ENCODE peak calls at places on chromosome 20, in four cellular contexts. X is heart right ventricle, S is body of pancreas, H is fibroblast of mammary gland. N is an unnamed sample.

GRCh38 chr20:46215913-46216707 is 92.2 kb downstream of the CDH22 start:
- DNase-seq in X (peak), S (no peak), H (no peak), N (peak)

GRCh38 chr20:35311409-35311808 is 19.2 kb upstream of the FAM83C start:
- DNase-seq in X (no peak), S (no peak), H (peak), N (no peak)

GRCh38 chr20:21232546-21233280 is 70.4 kb upstream of the XRN2 start:
- DNase-seq in X (no peak), S (no peak), H (no peak), N (no peak)

GRCh38 chr20:40232288-40232687 is 456.7 kb downstream of the MAFB start:
- DNase-seq in X (no peak), S (no peak), H (peak), N (no peak)

GRCh38 chr20:64140956-64141355 is 23.3 kb upstream of the MYT1 start:
- DNase-seq in X (no peak), S (no peak), H (no peak), N (peak)

GRCh38 chr20:62774076-62774714 is 22.1 kb upstream of the MRGBP start:
- DNase-seq in X (no peak), S (no peak), H (no peak), N (no peak)

GRCh38 chr20:1965520-1966278 is 28.2 kb downstream of the PDYN start:
- DNase-seq in X (peak), S (peak), H (peak), N (peak)

GRCh38 chr20:53940883-53941546 is 129.4 kb downstream of the BCAS1 start:
- DNase-seq in X (peak), S (no peak), H (peak), N (no peak)

GRCh38 chr20:33703498-33704137 is 16.5 kb downstream of the PXMP4 start:
- DNase-seq in X (no peak), S (no peak), H (no peak), N (no peak)

GRCh38 chr20:34062651-34063482 is 49.2 kb downstream of the EIF2S2 start:
- DNase-seq in X (no peak), S (no peak), H (peak), N (no peak)

GRCh38 chr20:23368316-23369110 is 6.5 kb downstream of the GZF1 start:
- DNase-seq in X (no peak), S (no peak), H (peak), N (no peak)

GRCh38 chr20:7346562-7346961 is 579.1 kb downstream of the BMP2 start:
- DNase-seq in X (no peak), S (no peak), H (peak), N (no peak)

GRCh38 chr20:8205996-8206395 is 73.9 kb downstream of the PLCB1 start:
- DNase-seq in X (no peak), S (no peak), H (no peak), N (no peak)

GRCh38 chr20:33569290-33570094 is 79.6 kb downstream of the CBFA2T2 start:
- DNase-seq in X (no peak), S (no peak), H (no peak), N (no peak)

GRCh38 chr20:41510847-41511453 is 107.2 kb downstream of the CHD6 start:
- DNase-seq in X (no peak), S (no peak), H (no peak), N (no peak)
- TF ChIP-seq CTCF in X (no peak), S (no peak), H (no peak), N (no peak)

GRCh38 chr20:38339993-38340392 is 6.3 kb upstream of the LBP start:
- DNase-seq in X (no peak), S (no peak), H (no peak), N (no peak)

GRCh38 chr20:38342196-38342595 is 4.1 kb upstream of the LBP start:
- DNase-seq in X (no peak), S (no peak), H (no peak), N (no peak)

GRCh38 chr20:38340693-38341092 is 5.6 kb upstream of the LBP start:
- DNase-seq in X (no peak), S (no peak), H (no peak), N (no peak)

GRCh38 chr20:38337561-38338140 is 8.6 kb upstream of the LBP start:
- DNase-seq in X (no peak), S (no peak), H (peak), N (peak)

DNA sequence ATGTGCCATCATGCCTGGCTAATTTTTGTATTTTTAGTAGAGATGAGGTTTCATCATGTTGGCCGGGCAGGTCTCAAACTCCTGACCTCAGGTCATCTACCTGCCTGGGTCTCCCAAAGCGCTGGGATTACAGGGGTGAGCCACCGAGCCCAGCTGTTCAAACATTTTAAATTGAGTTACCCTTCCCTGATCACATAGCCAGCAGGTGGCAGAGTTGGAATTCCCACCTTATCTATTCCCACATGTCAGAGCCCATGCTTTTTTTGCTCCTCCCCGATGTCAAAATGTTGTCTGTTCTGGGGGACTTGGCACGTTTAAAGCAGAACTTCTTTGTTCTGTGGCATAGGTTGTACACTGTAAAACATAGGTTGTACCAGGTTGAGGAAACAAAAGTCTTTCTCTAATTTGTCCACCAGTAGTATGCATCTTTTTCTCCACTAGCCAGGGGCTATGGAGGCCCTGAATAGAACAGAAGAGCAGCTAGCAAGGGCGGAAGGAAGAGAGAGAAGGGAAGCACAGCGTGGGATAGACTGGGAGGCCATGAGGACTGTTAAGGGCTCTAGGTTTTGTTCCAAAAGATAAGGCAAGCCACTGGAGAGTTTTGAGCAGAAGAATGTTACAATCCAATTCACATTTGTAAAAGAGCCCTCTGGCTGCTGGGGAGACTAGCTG is 7.3 kb upstream of the LBP start:
- DNase-seq in X (no peak), S (no peak), H (peak), N (no peak)
- TF ChIP-seq CTCF in X (no peak), S (no peak), H (peak), N (no peak)

GRCh38 chr20:52012093-52012492 is 179.5 kb downstream of the ZFP64 start:
- DNase-seq in X (no peak), S (no peak), H (peak), N (no peak)

GRCh38 chr20:52011093-52011492 is 180.5 kb downstream of the ZFP64 start:
- DNase-seq in X (no peak), S (no peak), H (no peak), N (no peak)

GRCh38 chr20:52008874-52009273 is 182.7 kb downstream of the ZFP64 start:
- DNase-seq in X (no peak), S (no peak), H (no peak), N (no peak)

GRCh38 chr20:52015155-52015554 is 176.4 kb downstream of the ZFP64 start:
- DNase-seq in X (no peak), S (no peak), H (no peak), N (no peak)

DNA sequence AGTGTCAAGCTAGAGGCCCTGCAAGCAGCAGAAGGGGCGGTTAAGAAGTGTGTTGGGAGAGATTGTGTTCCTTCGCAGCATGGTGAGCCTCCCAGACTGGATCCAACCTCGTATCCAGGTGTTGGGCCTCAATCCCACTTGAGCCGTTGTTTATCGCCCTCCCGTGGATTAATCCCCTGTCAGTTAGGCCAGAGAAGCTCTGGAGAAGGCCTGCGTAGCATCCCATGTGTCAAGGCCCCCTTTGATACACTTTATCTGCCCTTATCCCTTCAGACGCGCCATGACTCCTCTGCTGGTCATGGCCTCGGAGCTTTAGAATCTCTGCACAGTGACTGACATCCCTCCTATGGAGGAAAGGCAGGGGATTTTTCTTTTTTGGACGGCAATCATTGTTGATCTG is 181.0 kb downstream of the ZFP64 start:
- DNase-seq in X (no peak), S (no peak), H (no peak), N (no peak)
- TF ChIP-seq CTCF in X (no peak), S (no peak), H (no peak), N (no peak)

DNA sequence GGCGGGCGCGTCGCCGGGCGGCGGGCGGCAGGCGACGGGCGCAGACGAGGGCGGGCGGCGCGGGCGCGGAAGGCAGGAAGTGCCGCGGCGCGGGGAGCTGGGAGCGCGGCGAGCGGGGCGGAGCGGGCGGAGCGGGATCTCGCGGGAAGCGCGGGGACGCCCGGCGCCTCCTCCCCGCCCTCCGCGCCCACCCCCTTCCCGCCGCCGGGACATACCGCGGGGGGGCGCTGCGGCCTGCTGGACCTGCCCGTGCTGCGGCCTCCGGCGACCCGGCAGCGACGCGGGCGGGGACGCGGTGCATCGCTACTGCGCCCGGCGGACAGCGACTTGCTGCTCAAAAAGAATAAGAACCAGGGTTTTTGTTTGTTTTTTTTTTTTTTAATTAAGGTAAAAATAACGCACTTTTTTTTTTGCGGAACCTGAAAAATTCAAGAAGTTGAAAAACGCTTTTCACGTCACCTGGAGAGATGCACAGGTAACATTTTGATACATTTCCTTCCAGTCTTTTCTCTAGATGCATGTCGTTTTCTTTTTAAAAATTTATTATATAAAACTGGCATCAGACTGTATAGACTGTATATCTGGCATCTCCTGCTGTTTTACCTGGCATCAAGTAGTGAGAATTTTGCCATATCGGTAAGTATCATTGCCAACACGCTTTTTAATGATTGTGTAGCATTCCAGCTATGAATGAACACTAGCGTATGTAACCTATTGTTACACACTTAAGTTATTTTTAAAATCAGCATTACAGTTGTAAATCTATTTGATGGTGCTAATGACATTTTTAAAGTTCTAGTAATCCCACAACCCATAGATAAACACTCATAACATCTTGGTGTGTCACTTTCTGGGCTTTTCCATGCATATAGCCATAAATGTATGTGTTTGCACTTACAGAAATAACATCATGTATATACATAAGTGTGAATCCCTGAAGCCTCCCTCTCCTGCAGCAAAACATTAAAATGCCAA is at the start of gene CENPB:
- DNase-seq in X (peak), S (peak), H (peak), N (peak)
- TF ChIP-seq CTCF in X (peak), S (peak), H (peak), N (peak)

GRCh38 chr20:58624687-58625086 is 26.4 kb upstream of the STX16 start:
- DNase-seq in X (no peak), S (no peak), H (no peak), N (no peak)

GRCh38 chr20:58622671-58623578 is 28.2 kb upstream of the STX16 start:
- DNase-seq in X (no peak), S (no peak), H (peak), N (no peak)

GRCh38 chr20:58623579-58624473 is 27.3 kb upstream of the STX16 start:
- DNase-seq in X (peak), S (peak), H (peak), N (no peak)

GRCh38 chr20:58619847-58620431 is 31.1 kb upstream of the STX16 start:
- DNase-seq in X (no peak), S (no peak), H (no peak), N (no peak)

GRCh38 chr20:58621906-58622548 is 29.1 kb upstream of the STX16 start:
- DNase-seq in X (no peak), S (no peak), H (no peak), N (no peak)
- TF ChIP-seq CTCF in X (no peak), S (no peak), H (peak), N (no peak)

GRCh38 chr20:49519777-49520359 is 37.4 kb upstream of the KCNB1 start:
- DNase-seq in X (no peak), S (no peak), H (no peak), N (no peak)
- TF ChIP-seq CTCF in X (no peak), S (no peak), H (no peak), N (no peak)

GRCh38 chr20:48904566-48905321 is 16.8 kb upstream of the ARFGEF2 start:
- DNase-seq in X (peak), S (peak), H (peak), N (peak)

GRCh38 chr20:48903705-48904104 is 17.8 kb upstream of the ARFGEF2 start:
- DNase-seq in X (no peak), S (no peak), H (no peak), N (no peak)

GRCh38 chr20:48908661-48909316 is 12.7 kb upstream of the ARFGEF2 start:
- DNase-seq in X (no peak), S (no peak), H (no peak), N (no peak)

GRCh38 chr20:48906221-48906877 is 15.2 kb upstream of the ARFGEF2 start:
- DNase-seq in X (no peak), S (no peak), H (no peak), N (no peak)

DNA sequence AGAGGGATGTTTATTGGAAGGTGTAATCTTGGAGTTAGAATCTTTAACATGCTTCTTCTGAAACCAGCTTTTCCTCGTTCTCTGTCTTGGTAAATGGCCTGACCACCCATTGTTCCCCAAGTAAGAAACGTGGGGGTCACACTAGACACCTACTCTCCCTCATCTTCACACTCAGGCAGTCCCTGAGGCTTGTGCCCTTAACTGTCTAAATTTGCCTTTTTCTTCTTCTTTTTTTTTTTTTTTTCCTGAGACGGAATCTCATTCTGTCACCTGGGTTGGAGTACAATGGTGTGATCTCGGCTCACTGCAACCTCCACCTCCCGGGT is 16.2 kb upstream of the ARFGEF2 start:
- DNase-seq in X (no peak), S (no peak), H (no peak), N (no peak)
- TF ChIP-seq CTCF in X (no peak), S (no peak), H (no peak), N (peak)

GRCh38 chr20:58893355-58894151 is 41.0 kb downstream of the GNAS start:
- DNase-seq in X (no peak), S (no peak), H (peak), N (no peak)

GRCh38 chr20:58891076-58891685 is 38.7 kb downstream of the GNAS start:
- DNase-seq in X (peak), S (peak), H (peak), N (no peak)

GRCh38 chr20:58892932-58893224 is 40.4 kb downstream of the GNAS start:
- DNase-seq in X (no peak), S (no peak), H (no peak), N (no peak)

GRCh38 chr20:58891686-58892125 is 39.2 kb downstream of the GNAS start:
- DNase-seq in X (no peak), S (peak), H (peak), N (peak)

GRCh38 chr20:58892126-58892931 is 39.8 kb downstream of the GNAS start:
- DNase-seq in X (peak), S (peak), H (peak), N (peak)
- TF ChIP-seq CTCF in X (no peak), S (no peak), H (no peak), N (no peak)

DNA sequence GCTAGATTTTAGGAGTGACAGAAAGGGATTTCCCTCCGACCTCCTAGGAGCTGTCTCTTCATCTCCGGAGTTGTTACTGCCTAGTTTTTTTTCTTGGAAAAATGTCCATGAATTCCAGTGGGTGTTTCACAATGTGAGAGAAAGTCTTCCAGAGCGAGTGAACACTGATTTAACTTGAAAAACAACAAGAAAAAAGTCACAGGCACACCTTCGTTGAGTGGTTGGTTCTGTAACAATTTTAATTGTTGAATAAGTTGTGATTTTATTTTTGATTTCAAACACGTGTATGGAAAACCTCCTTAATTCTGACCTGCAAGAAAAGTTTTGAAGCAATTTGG is 2.9 kb downstream of the TFAP2C start:
- DNase-seq in X (no peak), S (no peak), H (no peak), N (no peak)
- TF ChIP-seq CTCF in X (no peak), S (no peak), H (no peak), N (no peak)

N was measured in glutamatergic neuron.